ENCODE peak calls at places on chromosomes 1 and 21, in five cellular contexts. V is GM12878, M is HepG2, Q is WTC11, I is IMR-90. T is an unnamed sample.

GRCh38 chr1:228487336-228488106 is at the start of gene RNF187:
- DNase-seq in V (no peak), M (no peak), Q (no peak), I (peak; percentile 18), T (peak; percentile 86)

GRCh38 chr21:32597205-32597604 is 11.9 kb upstream of the TCP10L start:
- DNase-seq in V (no peak), M (peak; percentile 93), Q (no peak), I (peak; percentile 95), T (peak; percentile 12)

GRCh38 chr1:33155877-33156538 is 25.8 kb downstream of the TRIM62 start:
- DNase-seq in V (no peak), M (peak; percentile 37), Q (no peak), I (no peak), T (no peak)

GRCh38 chr21:37402251-37402867 is 35.8 kb downstream of the DYRK1A start:
- DNase-seq in V (no peak), M (no peak), Q (no peak), I (no peak), T (no peak)

GRCh38 chr1:12697406-12697805 is 18.5 kb upstream of the AADACL3 start:
- DNase-seq in V (no peak), M (no peak), Q (no peak), I (no peak), T (no peak)

GRCh38 chr1:32215629-32216505 is 6.3 kb downstream of the TMEM234 start:
- DNase-seq in V (no peak), M (peak; percentile 61), Q (peak; percentile 78), I (peak; percentile 66), T (peak; percentile 61)

GRCh38 chr1:226274138-226274537 is 34.8 kb downstream of the LIN9 start:
- DNase-seq in V (no peak), M (no peak), Q (no peak), I (peak; percentile 31), T (no peak)

GRCh38 chr1:203797948-203798347 is 2.5 kb downstream of the ZBED6 start:
- DNase-seq in V (no peak), M (peak; percentile 9), Q (no peak), I (no peak), T (peak; percentile 39)

GRCh38 chr21:33640697-33641338 is 723 bp downstream of the CRYZL1 start:
- DNase-seq in V (no peak), M (no peak), Q (no peak), I (peak; percentile 22), T (no peak)

GRCh38 chr21:41908829-41909228 is 29.7 kb upstream of the PRDM15 start:
- DNase-seq in V (no peak), M (no peak), Q (no peak), I (no peak), T (no peak)

GRCh38 chr1:208980590-208980989 is 602.9 kb upstream of the CAMK1G start:
- DNase-seq in V (no peak), M (no peak), Q (no peak), I (no peak), T (no peak)

GRCh38 chr1:189027509-189027908 is 1450.2 kb downstream of the BRINP3 start:
- DNase-seq in V (no peak), M (no peak), Q (no peak), I (no peak), T (no peak)

GRCh38 chr1:228852015-228852414 is 116.7 kb downstream of the RHOU start:
- DNase-seq in V (no peak), M (no peak), Q (no peak), I (no peak), T (no peak)

GRCh38 chr1:192516776-192517297 is 58.7 kb upstream of the RGS1 start:
- DNase-seq in V (peak; percentile 99), M (no peak), Q (no peak), I (no peak), T (no peak)

GRCh38 chr1:31934706-31935629 is 3.2 kb downstream of the PTP4A2 start:
- DNase-seq in V (no peak), M (no peak), Q (no peak), I (peak; percentile 70), T (peak; percentile 40)

GRCh38 chr1:110544753-110545152 is 25.8 kb upstream of the KCNA10 start:
- DNase-seq in V (no peak), M (no peak), Q (no peak), I (no peak), T (no peak)

GRCh38 chr1:152444045-152444444 is 30.0 kb upstream of the CRNN start:
- DNase-seq in V (no peak), M (no peak), Q (no peak), I (no peak), T (no peak)

GRCh38 chr1:1460540-1461130 is 10.9 kb upstream of the ATAD3B start:
- DNase-seq in V (no peak), M (no peak), Q (no peak), I (no peak), T (no peak)

GRCh38 chr1:42780176-42780575 is 4.6 kb upstream of the TMEM269 start:
- DNase-seq in V (no peak), M (no peak), Q (no peak), I (no peak), T (no peak)

GRCh38 chr21:25183577-25183976 is 423.7 kb downstream of the MRPL39 start:
- DNase-seq in V (no peak), M (no peak), Q (no peak), I (no peak), T (no peak)

GRCh38 chr1:246923900-246924299 is 7.8 kb downstream of the AHCTF1 start:
- DNase-seq in V (no peak), M (no peak), Q (no peak), I (no peak), T (no peak)

GRCh38 chr1:21539933-21540332 is 30.7 kb downstream of the ALPL start:
- DNase-seq in V (no peak), M (peak; percentile 31), Q (peak; percentile 79), I (no peak), T (peak; percentile 47)

GRCh38 chr1:66242646-66243547 is 291.1 kb upstream of the SGIP1 start:
- DNase-seq in V (no peak), M (peak; percentile 75), Q (peak; percentile 83), I (peak; percentile 87), T (peak; percentile 41)

GRCh38 chr1:24897263-24898151 is 32.6 kb downstream of the RUNX3 start:
- DNase-seq in V (no peak), M (no peak), Q (no peak), I (no peak), T (no peak)

GRCh38 chr1:185864889-185865288 is 130.7 kb downstream of the HMCN1 start:
- DNase-seq in V (no peak), M (no peak), Q (no peak), I (peak; percentile 97), T (no peak)

GRCh38 chr21:17785403-17785788 is 33.8 kb downstream of the C21orf91 start:
- DNase-seq in V (no peak), M (no peak), Q (no peak), I (no peak), T (no peak)

GRCh38 chr1:204925701-204926100 is 55.0 kb downstream of the NFASC start:
- DNase-seq in V (no peak), M (no peak), Q (no peak), I (no peak), T (no peak)

GRCh38 chr1:7515896-7516295 is 255.2 kb upstream of the VAMP3 start:
- DNase-seq in V (no peak), M (no peak), Q (no peak), I (no peak), T (no peak)

GRCh38 chr1:230883964-230884363 is 15.6 kb upstream of the C1orf198 start:
- DNase-seq in V (no peak), M (no peak), Q (no peak), I (no peak), T (no peak)

GRCh38 chr1:229570891-229571516 is 12.5 kb upstream of the ABCB10 start:
- DNase-seq in V (no peak), M (no peak), Q (no peak), I (no peak), T (no peak)

GRCh38 chr1:153939476-153939875 is 7.0 kb downstream of the DENND4B start:
- DNase-seq in V (no peak), M (no peak), Q (no peak), I (no peak), T (no peak)

GRCh38 chr1:95076034-95076433 is 3.3 kb upstream of the ALG14 start:
- DNase-seq in V (no peak), M (no peak), Q (no peak), I (no peak), T (no peak)

GRCh38 chr1:96362623-96363022 is 359.0 kb upstream of the PTBP2 start:
- DNase-seq in V (no peak), M (peak; percentile 31), Q (no peak), I (peak; percentile 99), T (peak; percentile 74)

GRCh38 chr1:218361298-218362065 is 16.3 kb downstream of the TGFB2 start:
- DNase-seq in V (no peak), M (peak; percentile 66), Q (no peak), I (peak; percentile 80), T (no peak)
- TF ChIP-seq USF2 in V (no peak), M (no peak), Q (no peak), I (no peak), T (no peak)

GRCh38 chr1:107975861-107976260 is 10.9 kb upstream of the VAV3 start:
- DNase-seq in V (no peak), M (no peak), Q (no peak), I (no peak), T (no peak)
- TF ChIP-seq USF2 in V (no peak), M (no peak), Q (no peak), I (no peak), T (no peak)

DNA sequence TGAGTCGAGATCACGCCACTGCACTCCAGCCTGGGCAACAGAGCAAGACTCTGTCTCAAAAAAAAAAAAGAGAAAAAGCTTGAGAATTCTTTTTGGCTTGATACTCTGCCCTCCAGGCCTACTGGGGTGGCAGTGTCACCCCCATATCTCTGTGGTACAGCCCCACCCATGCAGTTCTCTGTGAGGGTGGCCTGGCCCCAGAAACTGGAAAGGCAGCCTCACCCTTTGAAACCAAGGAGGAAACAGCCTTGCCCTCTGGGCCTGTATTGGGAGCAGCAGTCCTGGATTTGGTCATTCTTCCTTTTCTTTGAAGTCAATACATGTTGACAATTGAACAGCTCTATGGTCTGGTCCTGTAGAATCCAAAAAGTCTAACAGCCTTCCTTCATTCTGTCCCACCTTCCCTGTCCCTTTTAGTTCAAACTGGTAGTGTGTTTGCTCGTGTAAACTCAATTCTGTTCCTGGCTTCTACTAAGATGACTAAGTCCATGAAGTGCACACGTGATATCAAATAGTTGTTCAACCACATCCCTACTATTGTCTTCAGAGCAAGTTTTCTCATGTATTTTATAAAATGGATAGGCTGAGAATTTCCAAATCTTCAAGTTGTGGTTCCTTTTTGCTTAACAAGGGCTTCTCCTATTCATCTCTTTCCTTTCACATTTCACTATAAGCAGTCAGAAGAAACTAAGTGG is 13.2 kb downstream of the ST7L start:
- DNase-seq in V (no peak), M (no peak), Q (no peak), I (no peak), T (no peak)
- TF ChIP-seq USF2 in V (no peak), M (no peak), Q (no peak), I (no peak), T (no peak)

DNA sequence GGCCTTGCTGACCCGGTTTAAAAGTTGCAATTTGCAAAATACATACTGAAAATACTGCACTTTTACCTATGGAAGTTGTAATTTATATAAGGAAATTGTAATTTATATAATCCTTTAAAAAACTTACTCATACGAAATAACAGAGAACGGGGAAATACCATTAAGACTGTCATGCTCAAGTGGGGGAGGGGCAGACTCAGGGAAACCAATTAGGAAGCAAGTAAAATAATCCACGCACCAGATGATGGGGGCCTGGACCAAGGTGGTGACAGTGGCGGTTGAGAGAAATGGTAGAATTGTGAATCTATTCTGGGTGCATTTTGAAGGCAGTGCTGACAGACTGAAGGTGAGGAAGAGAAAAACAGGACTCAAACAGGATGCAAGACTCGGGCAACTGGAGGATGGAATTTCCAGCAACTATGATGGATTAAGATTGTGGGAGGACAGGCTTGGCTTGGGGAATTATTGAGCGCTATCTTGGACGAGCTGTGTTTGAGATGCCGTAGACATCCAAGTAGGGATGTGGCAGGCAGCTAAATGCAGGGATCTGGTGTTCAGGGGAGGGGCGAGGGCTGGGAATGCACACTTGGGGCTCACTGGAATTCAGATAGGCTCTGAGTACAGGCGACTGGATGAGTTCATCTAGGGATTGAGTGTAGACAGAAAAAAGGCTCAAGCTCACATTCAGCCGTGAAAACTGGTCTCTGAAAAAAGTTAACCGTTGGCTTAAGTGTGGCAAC is 1.0 kb downstream of the LCA5L start:
- DNase-seq in V (no peak), M (no peak), Q (no peak), I (peak; percentile 58), T (peak; percentile 8)
- TF ChIP-seq USF2 in V (no peak), M (no peak), Q (no peak), I (no peak), T (no peak)

T was measured in A549.